ENCODE peak calls at places on chromosomes 12 and 14, in five cellular contexts. M, V, Q, K and J are unnamed samples.

GRCh38 chr14:91252901-91253794 is 8.6 kb upstream of the GPR68 start:
- DNase-seq in Q (peak; percentile 28), M (peak; percentile 88), V (peak; percentile 26), K (peak; percentile 81), J (no peak)

GRCh38 chr12:2582631-2583616 is 211.8 kb upstream of the FKBP4 start:
- DNase-seq in Q (peak; percentile 55), V (peak; percentile 50), M (peak; percentile 83), K (peak; percentile 93), J (peak; percentile 65)

GRCh38 chr14:52241102-52241793 is 26.2 kb upstream of the PTGDR start:
- DNase-seq in K (no peak), M (no peak), V (peak; percentile 77), Q (no peak), J (no peak)

GRCh38 chr12:123546281-123546680 is 12.8 kb upstream of the RILPL1 start:
- DNase-seq in V (peak; percentile 23), Q (peak; percentile 28), M (no peak), K (no peak), J (no peak)

GRCh38 chr14:22497671-22498093 is 91.3 kb downstream of the DAD1 start:
- DNase-seq in V (no peak), K (no peak), Q (no peak), M (no peak), J (no peak)

GRCh38 chr14:74804219-74804825 is 41.2 kb downstream of the YLPM1 start:
- DNase-seq in Q (peak; percentile 10), V (peak; percentile 69), K (no peak), M (peak; percentile 72), J (peak; percentile 21)

GRCh38 chr12:20588057-20588456 is 107.1 kb upstream of the SLCO1C1 start:
- DNase-seq in Q (no peak), M (no peak), V (no peak), K (no peak), J (no peak)

GRCh38 chr14:68232643-68233055 is 413.1 kb downstream of the RAD51B start:
- DNase-seq in M (no peak), K (no peak), V (peak; percentile 100), Q (peak; percentile 77), J (peak; percentile 60)

GRCh38 chr12:58648151-58648550 is 272.2 kb downstream of the LRIG3 start:
- DNase-seq in V (no peak), M (no peak), Q (no peak), K (no peak), J (no peak)

GRCh38 chr12:102480401-102480800 is at the start of gene IGF1:
- DNase-seq in K (no peak), M (peak; percentile 12), Q (no peak), V (peak; percentile 9), J (peak; percentile 89)

GRCh38 chr14:64210211-64210610 is 84.0 kb downstream of the ESR2 start:
- DNase-seq in K (no peak), V (no peak), M (no peak), Q (no peak), J (no peak)

GRCh38 chr14:69882086-69882864 is 3.1 kb downstream of the SMOC1 start:
- DNase-seq in V (no peak), M (peak; percentile 11), Q (no peak), K (no peak), J (peak; percentile 20)

GRCh38 chr14:21088687-21089086 is 9.8 kb downstream of the ZNF219 start:
- DNase-seq in V (no peak), M (no peak), K (no peak), Q (no peak), J (no peak)

GRCh38 chr14:59727073-59727661 is 143.4 kb downstream of the RTN1 start:
- DNase-seq in K (no peak), V (no peak), M (no peak), Q (no peak), J (no peak)

GRCh38 chr14:54108481-54109471 is 152.2 kb upstream of the BMP4 start:
- DNase-seq in V (peak; percentile 85), Q (no peak), K (no peak), M (no peak), J (no peak)

GRCh38 chr12:78278706-78279105 is 448.0 kb downstream of the NAV3 start:
- DNase-seq in M (no peak), Q (no peak), V (no peak), K (no peak), J (no peak)

GRCh38 chr12:65632131-65632855 is 192.0 kb upstream of the HMGA2 start:
- DNase-seq in V (peak; percentile 64), M (no peak), K (no peak), Q (no peak), J (no peak)

GRCh38 chr12:104683831-104684503 is 227.2 kb downstream of the CHST11 start:
- DNase-seq in Q (no peak), K (no peak), V (no peak), M (no peak), J (no peak)

GRCh38 chr12:10102322-10102721 is 3.5 kb upstream of the CLEC1A start:
- DNase-seq in K (no peak), V (no peak), M (no peak), Q (no peak), J (no peak)

GRCh38 chr12:130163461-130164215 is 1.4 kb downstream of the FZD10 start:
- DNase-seq in V (no peak), M (no peak), K (peak; percentile 70), Q (no peak), J (no peak)

GRCh38 chr12:29711381-29711780 is 72.4 kb downstream of the TMTC1 start:
- DNase-seq in M (no peak), K (no peak), Q (no peak), V (no peak), J (no peak)

GRCh38 chr14:92560106-92560865 is 46.7 kb downstream of the RIN3 start:
- DNase-seq in V (no peak), M (no peak), K (no peak), Q (no peak), J (no peak)

GRCh38 chr12:69676257-69677012 is 22.7 kb downstream of the BEST3 start:
- DNase-seq in V (no peak), Q (no peak), M (peak; percentile 34), K (no peak), J (no peak)

GRCh38 chr12:79689477-79690155 is 1.1 kb downstream of the PAWR start:
- DNase-seq in Q (peak; percentile 38), K (peak; percentile 81), M (peak; percentile 71), V (peak; percentile 77), J (peak; percentile 64)

GRCh38 chr14:34222122-34222521 is 239.9 kb downstream of the SPTSSA start:
- DNase-seq in K (no peak), V (no peak), M (no peak), Q (no peak), J (no peak)

GRCh38 chr12:19273482-19274330 is 144.2 kb downstream of the PLEKHA5 start:
- DNase-seq in V (peak; percentile 97), Q (peak; percentile 55), K (peak; percentile 86), M (no peak), J (peak; percentile 96)

GRCh38 chr14:103195828-103196615 is 72.8 kb downstream of the TNFAIP2 start:
- DNase-seq in M (no peak), V (no peak), K (no peak), Q (no peak), J (no peak)

GRCh38 chr14:103198429-103199140 is 75.3 kb downstream of the TNFAIP2 start:
- DNase-seq in K (no peak), V (peak; percentile 89), Q (peak; percentile 27), M (no peak), J (no peak)

GRCh38 chr14:103196716-103197115 is 73.5 kb downstream of the TNFAIP2 start:
- DNase-seq in K (no peak), M (no peak), V (no peak), Q (no peak), J (no peak)

GRCh38 chr14:103201801-103202200 is 78.5 kb downstream of the TNFAIP2 start:
- DNase-seq in M (no peak), K (no peak), V (no peak), Q (no peak), J (no peak)

GRCh38 chr14:103199141-103199540 is 75.9 kb downstream of the TNFAIP2 start:
- DNase-seq in Q (no peak), V (no peak), K (no peak), M (no peak), J (no peak)
- H3K27ac ChIP-seq in Q (peak overlapping the region; percentile 67), V (no peak overlapping the region), K (no peak overlapping the region), M (no peak overlapping the region), J (no peak overlapping the region)

DNA sequence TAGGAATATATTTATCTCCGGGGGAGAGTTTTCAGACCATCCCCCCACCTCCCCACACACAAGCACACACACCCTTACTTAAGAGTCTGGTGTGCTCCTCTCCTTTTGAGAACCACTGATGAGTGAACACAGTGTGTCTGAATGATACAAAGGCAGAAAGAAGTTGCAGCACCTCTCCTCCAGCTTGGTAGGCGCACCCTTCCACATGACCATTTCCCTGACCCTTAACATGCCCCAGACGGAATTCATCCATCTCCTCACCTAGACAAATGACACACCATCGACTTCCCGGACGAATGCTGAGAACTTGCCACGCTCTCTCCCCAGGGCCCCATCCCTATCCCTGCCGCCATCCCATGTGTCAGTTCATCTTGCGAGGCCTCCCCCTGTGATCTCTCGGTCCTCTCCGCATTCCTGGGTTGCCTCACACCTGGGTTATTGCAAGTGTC is 3.9 kb downstream of the TNFRSF1A start:
- DNase-seq in K (no peak), Q (no peak), V (peak; percentile 73), M (no peak), J (no peak)
- H3K4me1 ChIP-seq in K (no peaks in the 10 kb centered on the region), Q (peaks cover 67% of the 10 kb centered on the region), V (peaks cover 56% of the 10 kb centered on the region), M (peaks cover 70% of the 10 kb centered on the region), J (peaks cover 61% of the 10 kb centered on the region)

DNA sequence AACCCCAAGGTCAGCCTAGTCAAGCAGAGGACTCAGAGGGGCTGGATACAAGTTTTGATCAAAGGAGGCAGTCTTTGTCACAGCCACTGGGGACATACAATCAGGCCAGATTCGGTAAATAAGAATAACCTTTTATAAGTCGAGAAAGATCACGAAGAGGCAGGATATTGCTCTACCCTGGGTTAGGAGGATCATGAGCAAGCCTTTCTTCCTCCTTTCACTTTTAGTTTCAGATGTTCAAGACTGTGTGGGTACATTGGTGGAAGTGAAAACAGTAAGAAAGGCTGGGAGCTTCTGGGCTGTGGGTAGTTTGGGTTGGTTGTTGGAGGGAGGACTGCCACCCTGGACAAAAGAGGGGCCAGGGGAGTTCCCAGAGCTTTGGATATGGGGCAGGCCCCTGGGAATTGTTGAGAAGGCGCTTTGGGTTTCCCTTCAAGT is 127.7 kb downstream of the SNAPC1 start:
- DNase-seq in V (no peak), K (no peak), M (peak; percentile 30), Q (no peak), J (no peak)
- H3K27ac ChIP-seq in V (no peak overlapping the region), K (no peak overlapping the region), M (no peak overlapping the region), Q (no peak overlapping the region), J (no peak overlapping the region)

GRCh38 chr12:50916292-50916691 is 36.1 kb upstream of the HIGD1C start:
- DNase-seq in Q (no peak), M (no peak), K (no peak), V (no peak), J (no peak)

GRCh38 chr12:50913224-50913623 is 39.1 kb upstream of the HIGD1C start:
- DNase-seq in K (no peak), M (no peak), Q (no peak), V (no peak), J (no peak)

GRCh38 chr12:50918584-50919316 is 33.6 kb upstream of the HIGD1C start:
- DNase-seq in K (no peak), M (no peak), Q (no peak), V (peak; percentile 43), J (no peak)

DNA sequence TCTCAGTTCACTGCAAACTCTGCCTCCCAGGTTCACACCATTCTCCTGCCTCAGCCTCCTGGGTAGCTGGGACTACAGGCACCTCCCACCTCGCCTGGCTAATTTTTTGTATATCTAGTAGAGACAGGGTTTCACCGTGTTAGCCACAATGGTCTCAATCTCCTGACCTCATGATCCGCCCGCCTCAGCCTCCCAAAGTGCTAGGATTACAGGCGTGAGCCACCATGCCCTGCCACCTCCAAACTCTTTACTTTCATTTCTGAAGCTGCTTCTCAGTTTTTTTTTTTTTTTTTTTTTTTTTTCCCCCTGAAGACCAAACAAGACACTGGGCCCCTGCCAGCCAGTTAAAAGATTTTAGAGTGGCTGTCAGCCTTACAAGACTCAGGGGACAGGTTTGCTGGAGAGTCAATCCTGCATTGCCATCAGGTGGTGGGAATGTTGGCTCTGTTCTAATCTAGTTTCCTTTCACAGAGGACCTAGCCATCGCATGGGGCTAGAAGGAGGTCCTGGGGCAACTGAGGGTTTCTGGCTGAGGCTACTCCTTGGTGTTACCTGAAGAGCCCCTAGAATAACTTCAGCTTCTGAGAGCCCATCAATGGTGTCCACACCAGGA is 37.4 kb upstream of the HIGD1C start:
- DNase-seq in K (no peak), V (no peak), Q (no peak), M (no peak), J (peak; percentile 31)
- H3K4me1 ChIP-seq in K (no peaks in the 10 kb centered on the region), V (no peaks in the 10 kb centered on the region), Q (no peaks in the 10 kb centered on the region), M (peaks cover 8% of the 10 kb centered on the region), J (peaks cover 2% of the 10 kb centered on the region)